ENCODE peak calls at places on chromosomes 3 and 15, in six cellular contexts. E is stomach; Q is MV-4-11; R is GM20000; Y is DND-41; G is stimulated activated CD4-positive, alpha-beta T cell treated with anti-CD3 and anti-CD28 coated beads, Interleukin-12 subunit alpha, Interleukin-12 subunit beta, amount 100 ng/mL, for 4 hours. M is an unnamed sample.

GRCh38 chr15:63305276-63305675 is 27.9 kb downstream of the APH1B start:
- DNase-seq in E (no peak), Q (no peak), R (no peak), Y (no peak), G (no peak), M (no peak)

GRCh38 chr15:91882858-91883586 is 29.5 kb downstream of the SLCO3A1 start:
- DNase-seq in E (no peak), Q (peak), R (no peak), Y (no peak), G (no peak), M (no peak)

GRCh38 chr3:173140986-173141385 is at the start of gene SPATA16:
- DNase-seq in E (no peak), Q (no peak), R (no peak), Y (no peak), G (no peak), M (no peak)

GRCh38 chr15:25727116-25727515 is 136.0 kb downstream of the ATP10A start:
- DNase-seq in E (peak), Q (no peak), R (no peak), Y (no peak), G (no peak), M (no peak)

GRCh38 chr3:38586546-38587520 is 62.7 kb downstream of the SCN5A start:
- DNase-seq in E (peak), Q (no peak), R (no peak), Y (no peak), G (no peak), M (no peak)

GRCh38 chr3:98136631-98137030 is 6.1 kb downstream of the OR5H1 start:
- DNase-seq in E (no peak), Q (no peak), R (no peak), Y (no peak), G (no peak), M (no peak)

GRCh38 chr3:15264486-15264885 is 58.4 kb downstream of the CAPN7 start:
- DNase-seq in E (no peak), Q (no peak), R (no peak), Y (no peak), G (no peak), M (no peak)

GRCh38 chr15:73904026-73904815 is 22.0 kb upstream of the LOXL1 start:
- DNase-seq in E (no peak), Q (no peak), R (no peak), Y (no peak), G (no peak), M (no peak)

GRCh38 chr3:168218600-168218999 is 122.9 kb upstream of the GOLIM4 start:
- DNase-seq in E (no peak), Q (no peak), R (no peak), Y (no peak), G (no peak), M (no peak)

GRCh38 chr15:81386947-81387346 is 12.9 kb upstream of the TMC3 start:
- DNase-seq in E (no peak), Q (no peak), R (no peak), Y (no peak), G (no peak), M (no peak)

GRCh38 chr3:112640864-112641751 is at the start of gene CCDC80:
- DNase-seq in E (no peak), Q (peak), R (no peak), Y (no peak), G (no peak), M (peak)

GRCh38 chr3:175161291-175161690 is 302.2 kb downstream of the NAALADL2 start:
- DNase-seq in E (no peak), Q (no peak), R (no peak), Y (no peak), G (no peak), M (no peak)

GRCh38 chr3:41202075-41202833 is 2.9 kb downstream of the CTNNB1 start:
- DNase-seq in E (no peak), Q (no peak), R (peak), Y (no peak), G (no peak), M (no peak)

GRCh38 chr15:52139599-52140462 is 27.3 kb upstream of the BCL2L10 start:
- DNase-seq in E (peak), Q (peak), R (peak), Y (peak), G (peak), M (peak)

GRCh38 chr3:63576826-63577225 is 75.6 kb upstream of the SNTN start:
- DNase-seq in E (no peak), Q (no peak), R (no peak), Y (no peak), G (no peak), M (no peak)

M was measured in dermis microvascular lymphatic vessel endothelial cell.